ENCODE peak calls at places on chromosomes 11 and 22, in ten cellular contexts. One of them, this sample, is unnamed.
A peak's percentile ranks its signal among the peaks of the same experiment; 100 is the strongest.

GRCh38 chr11:109644158-109644557 is 222.2 kb downstream of the C11orf87 start:
- DNase-seq in lung microvascular endothelial cell: peak; percentile 16
- DNase-seq in DND-41: no peak
- DNase-seq in left ventricle myocardium inferior: peak; percentile 42
- DNase-seq in COR-L47: peak; percentile 94
- DNase-seq in stimulated activated CD4-positive, alpha-beta T cell treated with anti-CD3 and anti-CD28 coated beads, Interleukin-15, amount 100 ng/mL, for 24 hours: no peak
- DNase-seq in tibial artery: no peak
- DNase-seq in NB4: no peak
- DNase-seq in CD4-positive, alpha-beta T cell: no peak
- DNase-seq in GM23248: peak; percentile 1
- DNase-seq in this sample: no peak

GRCh38 chr11:26971961-26972360 is 22.0 kb upstream of the FIBIN start:
- DNase-seq in tibial artery: no peak
- DNase-seq in GM23248: peak; percentile 67
- DNase-seq in stimulated activated CD4-positive, alpha-beta T cell treated with anti-CD3 and anti-CD28 coated beads, Interleukin-15, amount 100 ng/mL, for 24 hours: no peak
- DNase-seq in NB4: no peak
- DNase-seq in lung microvascular endothelial cell: no peak
- DNase-seq in left ventricle myocardium inferior: no peak
- DNase-seq in COR-L47: no peak
- DNase-seq in CD4-positive, alpha-beta T cell: no peak
- DNase-seq in DND-41: no peak
- DNase-seq in this sample: no peak

GRCh38 chr11:118918686-118919280 is 6.9 kb downstream of the BCL9L start:
- DNase-seq in DND-41: peak; percentile 67
- DNase-seq in tibial artery: no peak
- DNase-seq in lung microvascular endothelial cell: no peak
- DNase-seq in left ventricle myocardium inferior: no peak
- DNase-seq in GM23248: peak; percentile 68
- DNase-seq in COR-L47: peak; percentile 59
- DNase-seq in NB4: no peak
- DNase-seq in CD4-positive, alpha-beta T cell: no peak
- DNase-seq in stimulated activated CD4-positive, alpha-beta T cell treated with anti-CD3 and anti-CD28 coated beads, Interleukin-15, amount 100 ng/mL, for 24 hours: peak; percentile 43
- DNase-seq in this sample: peak; percentile 21

GRCh38 chr22:37601540-37602442 is 6.8 kb upstream of the GGA1 start:
- DNase-seq in DND-41: no peak
- DNase-seq in lung microvascular endothelial cell: peak; percentile 31
- DNase-seq in NB4: peak; percentile 96
- DNase-seq in stimulated activated CD4-positive, alpha-beta T cell treated with anti-CD3 and anti-CD28 coated beads, Interleukin-15, amount 100 ng/mL, for 24 hours: no peak
- DNase-seq in GM23248: peak; percentile 66
- DNase-seq in CD4-positive, alpha-beta T cell: no peak
- DNase-seq in COR-L47: no peak
- DNase-seq in left ventricle myocardium inferior: no peak
- DNase-seq in tibial artery: no peak
- DNase-seq in this sample: no peak

GRCh38 chr11:33195391-33196190 is 34.3 kb upstream of the CSTF3 start:
- DNase-seq in lung microvascular endothelial cell: no peak
- DNase-seq in tibial artery: no peak
- DNase-seq in CD4-positive, alpha-beta T cell: no peak
- DNase-seq in stimulated activated CD4-positive, alpha-beta T cell treated with anti-CD3 and anti-CD28 coated beads, Interleukin-15, amount 100 ng/mL, for 24 hours: no peak
- DNase-seq in left ventricle myocardium inferior: no peak
- DNase-seq in COR-L47: peak; percentile 4
- DNase-seq in DND-41: no peak
- DNase-seq in NB4: peak; percentile 31
- DNase-seq in GM23248: peak; percentile 42
- DNase-seq in this sample: no peak

GRCh38 chr11:59992420-59992819 is 24.6 kb upstream of the OOSP4B start:
- DNase-seq in stimulated activated CD4-positive, alpha-beta T cell treated with anti-CD3 and anti-CD28 coated beads, Interleukin-15, amount 100 ng/mL, for 24 hours: no peak
- DNase-seq in left ventricle myocardium inferior: no peak
- DNase-seq in lung microvascular endothelial cell: no peak
- DNase-seq in DND-41: no peak
- DNase-seq in CD4-positive, alpha-beta T cell: no peak
- DNase-seq in GM23248: no peak
- DNase-seq in NB4: peak; percentile 15
- DNase-seq in COR-L47: no peak
- DNase-seq in tibial artery: no peak
- DNase-seq in this sample: no peak

GRCh38 chr11:96187779-96188624 is 155.0 kb downstream of the MAML2 start:
- DNase-seq in tibial artery: peak; percentile 45
- DNase-seq in DND-41: no peak
- DNase-seq in CD4-positive, alpha-beta T cell: no peak
- DNase-seq in stimulated activated CD4-positive, alpha-beta T cell treated with anti-CD3 and anti-CD28 coated beads, Interleukin-15, amount 100 ng/mL, for 24 hours: peak; percentile 47
- DNase-seq in left ventricle myocardium inferior: peak; percentile 29
- DNase-seq in GM23248: peak; percentile 95
- DNase-seq in lung microvascular endothelial cell: peak; percentile 30
- DNase-seq in COR-L47: no peak
- DNase-seq in NB4: no peak
- DNase-seq in this sample: no peak

GRCh38 chr22:23889620-23890019 is 4.6 kb upstream of the MIF start:
- DNase-seq in GM23248: peak; percentile 19
- DNase-seq in left ventricle myocardium inferior: peak; percentile 44
- DNase-seq in tibial artery: no peak
- DNase-seq in stimulated activated CD4-positive, alpha-beta T cell treated with anti-CD3 and anti-CD28 coated beads, Interleukin-15, amount 100 ng/mL, for 24 hours: no peak
- DNase-seq in COR-L47: no peak
- DNase-seq in lung microvascular endothelial cell: no peak
- DNase-seq in DND-41: no peak
- DNase-seq in NB4: no peak
- DNase-seq in CD4-positive, alpha-beta T cell: no peak
- DNase-seq in this sample: no peak

GRCh38 chr11:34204396-34205279 is 99.2 kb downstream of the NAT10 start:
- DNase-seq in left ventricle myocardium inferior: no peak
- DNase-seq in stimulated activated CD4-positive, alpha-beta T cell treated with anti-CD3 and anti-CD28 coated beads, Interleukin-15, amount 100 ng/mL, for 24 hours: no peak
- DNase-seq in NB4: no peak
- DNase-seq in tibial artery: no peak
- DNase-seq in CD4-positive, alpha-beta T cell: no peak
- DNase-seq in GM23248: peak; percentile 63
- DNase-seq in COR-L47: no peak
- DNase-seq in DND-41: no peak
- DNase-seq in lung microvascular endothelial cell: no peak
- DNase-seq in this sample: no peak

GRCh38 chr22:49394116-49394785 is 433.4 kb downstream of the BRD1 start:
- DNase-seq in CD4-positive, alpha-beta T cell: no peak
- DNase-seq in DND-41: no peak
- DNase-seq in GM23248: no peak
- DNase-seq in lung microvascular endothelial cell: no peak
- DNase-seq in stimulated activated CD4-positive, alpha-beta T cell treated with anti-CD3 and anti-CD28 coated beads, Interleukin-15, amount 100 ng/mL, for 24 hours: peak; percentile 30
- DNase-seq in left ventricle myocardium inferior: no peak
- DNase-seq in tibial artery: no peak
- DNase-seq in COR-L47: no peak
- DNase-seq in NB4: no peak
- DNase-seq in this sample: no peak

GRCh38 chr11:1260023-1260501 is 37.2 kb downstream of the MUC5B start:
- DNase-seq in DND-41: peak; percentile 55
- DNase-seq in CD4-positive, alpha-beta T cell: no peak
- DNase-seq in GM23248: peak; percentile 60
- DNase-seq in tibial artery: no peak
- DNase-seq in COR-L47: no peak
- DNase-seq in stimulated activated CD4-positive, alpha-beta T cell treated with anti-CD3 and anti-CD28 coated beads, Interleukin-15, amount 100 ng/mL, for 24 hours: peak; percentile 57
- DNase-seq in lung microvascular endothelial cell: peak; percentile 46
- DNase-seq in left ventricle myocardium inferior: no peak
- DNase-seq in NB4: peak; percentile 31
- DNase-seq in this sample: no peak

GRCh38 chr22:29208502-29208862 is 2.8 kb downstream of the EMID1 start:
- DNase-seq in lung microvascular endothelial cell: no peak
- DNase-seq in left ventricle myocardium inferior: no peak
- DNase-seq in GM23248: no peak
- DNase-seq in COR-L47: no peak
- DNase-seq in stimulated activated CD4-positive, alpha-beta T cell treated with anti-CD3 and anti-CD28 coated beads, Interleukin-15, amount 100 ng/mL, for 24 hours: no peak
- DNase-seq in CD4-positive, alpha-beta T cell: no peak
- DNase-seq in DND-41: no peak
- DNase-seq in NB4: no peak
- DNase-seq in tibial artery: no peak
- DNase-seq in this sample: no peak

GRCh38 chr11:93059074-93059957 is 89.9 kb downstream of the MTNR1B start:
- DNase-seq in left ventricle myocardium inferior: no peak
- DNase-seq in GM23248: peak; percentile 64
- DNase-seq in NB4: no peak
- DNase-seq in CD4-positive, alpha-beta T cell: no peak
- DNase-seq in tibial artery: no peak
- DNase-seq in stimulated activated CD4-positive, alpha-beta T cell treated with anti-CD3 and anti-CD28 coated beads, Interleukin-15, amount 100 ng/mL, for 24 hours: no peak
- DNase-seq in lung microvascular endothelial cell: no peak
- DNase-seq in COR-L47: peak; percentile 68
- DNase-seq in DND-41: no peak
- DNase-seq in this sample: no peak

GRCh38 chr22:30224161-30224857 is 22.2 kb downstream of the LIF start:
- DNase-seq in left ventricle myocardium inferior: no peak
- DNase-seq in NB4: peak; percentile 30
- DNase-seq in COR-L47: no peak
- DNase-seq in DND-41: no peak
- DNase-seq in lung microvascular endothelial cell: no peak
- DNase-seq in stimulated activated CD4-positive, alpha-beta T cell treated with anti-CD3 and anti-CD28 coated beads, Interleukin-15, amount 100 ng/mL, for 24 hours: no peak
- DNase-seq in CD4-positive, alpha-beta T cell: no peak
- DNase-seq in tibial artery: no peak
- DNase-seq in GM23248: peak; percentile 75
- DNase-seq in this sample: no peak

GRCh38 chr11:107704432-107704831 is 7.4 kb downstream of the SLN start:
- DNase-seq in tibial artery: no peak
- DNase-seq in DND-41: no peak
- DNase-seq in stimulated activated CD4-positive, alpha-beta T cell treated with anti-CD3 and anti-CD28 coated beads, Interleukin-15, amount 100 ng/mL, for 24 hours: no peak
- DNase-seq in lung microvascular endothelial cell: no peak
- DNase-seq in CD4-positive, alpha-beta T cell: no peak
- DNase-seq in GM23248: peak; percentile 91
- DNase-seq in NB4: no peak
- DNase-seq in COR-L47: no peak
- DNase-seq in left ventricle myocardium inferior: no peak
- DNase-seq in this sample: no peak

GRCh38 chr11:73412308-73412707 is 36.1 kb downstream of the RELT start:
- DNase-seq in left ventricle myocardium inferior: no peak
- DNase-seq in GM23248: no peak
- DNase-seq in DND-41: no peak
- DNase-seq in lung microvascular endothelial cell: peak; percentile 23
- DNase-seq in NB4: no peak
- DNase-seq in CD4-positive, alpha-beta T cell: no peak
- DNase-seq in tibial artery: no peak
- DNase-seq in COR-L47: no peak
- DNase-seq in stimulated activated CD4-positive, alpha-beta T cell treated with anti-CD3 and anti-CD28 coated beads, Interleukin-15, amount 100 ng/mL, for 24 hours: no peak
- DNase-seq in this sample: no peak

GRCh38 chr11:133081730-133082452 is 450.4 kb downstream of the OPCML start:
- DNase-seq in left ventricle myocardium inferior: no peak
- DNase-seq in tibial artery: no peak
- DNase-seq in COR-L47: no peak
- DNase-seq in lung microvascular endothelial cell: no peak
- DNase-seq in NB4: no peak
- DNase-seq in stimulated activated CD4-positive, alpha-beta T cell treated with anti-CD3 and anti-CD28 coated beads, Interleukin-15, amount 100 ng/mL, for 24 hours: no peak
- DNase-seq in GM23248: no peak
- DNase-seq in CD4-positive, alpha-beta T cell: no peak
- DNase-seq in DND-41: no peak
- DNase-seq in this sample: no peak

GRCh38 chr11:134667175-134667500 is 255.1 kb upstream of the B3GAT1 start:
- DNase-seq in NB4: no peak
- DNase-seq in DND-41: no peak
- DNase-seq in left ventricle myocardium inferior: no peak
- DNase-seq in CD4-positive, alpha-beta T cell: no peak
- DNase-seq in lung microvascular endothelial cell: no peak
- DNase-seq in GM23248: no peak
- DNase-seq in COR-L47: no peak
- DNase-seq in stimulated activated CD4-positive, alpha-beta T cell treated with anti-CD3 and anti-CD28 coated beads, Interleukin-15, amount 100 ng/mL, for 24 hours: no peak
- DNase-seq in tibial artery: no peak
- DNase-seq in this sample: no peak

GRCh38 chr11:75668508-75669297 is at the start of gene MAP6:
- DNase-seq in tibial artery: no peak
- DNase-seq in DND-41: no peak
- DNase-seq in stimulated activated CD4-positive, alpha-beta T cell treated with anti-CD3 and anti-CD28 coated beads, Interleukin-15, amount 100 ng/mL, for 24 hours: peak; percentile 52
- DNase-seq in COR-L47: peak; percentile 81
- DNase-seq in CD4-positive, alpha-beta T cell: no peak
- DNase-seq in lung microvascular endothelial cell: peak; percentile 3
- DNase-seq in GM23248: peak; percentile 71
- DNase-seq in left ventricle myocardium inferior: peak; percentile 27
- DNase-seq in NB4: peak; percentile 36
- DNase-seq in this sample: no peak

GRCh38 chr11:45458269-45458668 is 172.1 kb upstream of the SYT13 start:
- DNase-seq in lung microvascular endothelial cell: no peak
- DNase-seq in GM23248: no peak
- DNase-seq in DND-41: no peak
- DNase-seq in NB4: no peak
- DNase-seq in stimulated activated CD4-positive, alpha-beta T cell treated with anti-CD3 and anti-CD28 coated beads, Interleukin-15, amount 100 ng/mL, for 24 hours: no peak
- DNase-seq in COR-L47: no peak
- DNase-seq in left ventricle myocardium inferior: no peak
- DNase-seq in CD4-positive, alpha-beta T cell: no peak
- DNase-seq in tibial artery: no peak
- DNase-seq in this sample: no peak

GRCh38 chr11:69637956-69638871 is 2.7 kb upstream of the CCND1 start:
- DNase-seq in CD4-positive, alpha-beta T cell: no peak
- DNase-seq in left ventricle myocardium inferior: peak; percentile 52
- DNase-seq in lung microvascular endothelial cell: peak; percentile 92
- DNase-seq in COR-L47: no peak
- DNase-seq in stimulated activated CD4-positive, alpha-beta T cell treated with anti-CD3 and anti-CD28 coated beads, Interleukin-15, amount 100 ng/mL, for 24 hours: no peak
- DNase-seq in DND-41: no peak
- DNase-seq in GM23248: peak; percentile 87
- DNase-seq in NB4: peak; percentile 65
- DNase-seq in tibial artery: peak; percentile 52
- DNase-seq in this sample: no peak

GRCh38 chr11:116177521-116178220 is 595.1 kb downstream of the BUD13 start:
- DNase-seq in CD4-positive, alpha-beta T cell: no peak
- DNase-seq in NB4: no peak
- DNase-seq in GM23248: no peak
- DNase-seq in left ventricle myocardium inferior: no peak
- DNase-seq in stimulated activated CD4-positive, alpha-beta T cell treated with anti-CD3 and anti-CD28 coated beads, Interleukin-15, amount 100 ng/mL, for 24 hours: no peak
- DNase-seq in COR-L47: no peak
- DNase-seq in tibial artery: no peak
- DNase-seq in lung microvascular endothelial cell: no peak
- DNase-seq in DND-41: no peak
- DNase-seq in this sample: no peak

GRCh38 chr11:76217653-76218160 is 11.4 kb upstream of the WNT11 start:
- DNase-seq in lung microvascular endothelial cell: no peak
- DNase-seq in DND-41: no peak
- DNase-seq in tibial artery: no peak
- DNase-seq in left ventricle myocardium inferior: peak; percentile 3
- DNase-seq in CD4-positive, alpha-beta T cell: no peak
- DNase-seq in NB4: no peak
- DNase-seq in COR-L47: peak; percentile 70
- DNase-seq in stimulated activated CD4-positive, alpha-beta T cell treated with anti-CD3 and anti-CD28 coated beads, Interleukin-15, amount 100 ng/mL, for 24 hours: no peak
- DNase-seq in GM23248: no peak
- DNase-seq in this sample: no peak

GRCh38 chr22:49373801-49374226 is 453.9 kb downstream of the BRD1 start:
- DNase-seq in left ventricle myocardium inferior: no peak
- DNase-seq in CD4-positive, alpha-beta T cell: no peak
- DNase-seq in tibial artery: no peak
- DNase-seq in stimulated activated CD4-positive, alpha-beta T cell treated with anti-CD3 and anti-CD28 coated beads, Interleukin-15, amount 100 ng/mL, for 24 hours: no peak
- DNase-seq in GM23248: no peak
- DNase-seq in COR-L47: no peak
- DNase-seq in NB4: no peak
- DNase-seq in lung microvascular endothelial cell: no peak
- DNase-seq in DND-41: no peak
- DNase-seq in this sample: no peak

GRCh38 chr11:128417607-128418324 is 169.6 kb downstream of the ETS1 start:
- DNase-seq in lung microvascular endothelial cell: no peak
- DNase-seq in left ventricle myocardium inferior: no peak
- DNase-seq in NB4: no peak
- DNase-seq in COR-L47: no peak
- DNase-seq in DND-41: no peak
- DNase-seq in tibial artery: no peak
- DNase-seq in stimulated activated CD4-positive, alpha-beta T cell treated with anti-CD3 and anti-CD28 coated beads, Interleukin-15, amount 100 ng/mL, for 24 hours: no peak
- DNase-seq in CD4-positive, alpha-beta T cell: no peak
- DNase-seq in GM23248: peak; percentile 93
- DNase-seq in this sample: no peak

GRCh38 chr11:116217006-116217405 is 555.8 kb downstream of the BUD13 start:
- DNase-seq in tibial artery: no peak
- DNase-seq in COR-L47: peak; percentile 34
- DNase-seq in GM23248: peak; percentile 65
- DNase-seq in CD4-positive, alpha-beta T cell: no peak
- DNase-seq in NB4: peak; percentile 52
- DNase-seq in stimulated activated CD4-positive, alpha-beta T cell treated with anti-CD3 and anti-CD28 coated beads, Interleukin-15, amount 100 ng/mL, for 24 hours: peak; percentile 36
- DNase-seq in DND-41: peak; percentile 36
- DNase-seq in lung microvascular endothelial cell: peak; percentile 82
- DNase-seq in left ventricle myocardium inferior: peak; percentile 47
- DNase-seq in this sample: peak; percentile 27

GRCh38 chr11:124481365-124482323 is 36.1 kb upstream of the OR8B8 start:
- DNase-seq in GM23248: peak; percentile 66
- DNase-seq in stimulated activated CD4-positive, alpha-beta T cell treated with anti-CD3 and anti-CD28 coated beads, Interleukin-15, amount 100 ng/mL, for 24 hours: peak; percentile 22
- DNase-seq in DND-41: peak; percentile 48
- DNase-seq in tibial artery: peak; percentile 35
- DNase-seq in lung microvascular endothelial cell: peak; percentile 52
- DNase-seq in CD4-positive, alpha-beta T cell: no peak
- DNase-seq in left ventricle myocardium inferior: no peak
- DNase-seq in NB4: peak; percentile 73
- DNase-seq in COR-L47: no peak
- DNase-seq in this sample: no peak

GRCh38 chr22:19798320-19798665 is 37.7 kb downstream of the TBX1 start:
- DNase-seq in COR-L47: no peak
- DNase-seq in CD4-positive, alpha-beta T cell: no peak
- DNase-seq in DND-41: no peak
- DNase-seq in stimulated activated CD4-positive, alpha-beta T cell treated with anti-CD3 and anti-CD28 coated beads, Interleukin-15, amount 100 ng/mL, for 24 hours: no peak
- DNase-seq in lung microvascular endothelial cell: no peak
- DNase-seq in GM23248: no peak
- DNase-seq in tibial artery: no peak
- DNase-seq in NB4: no peak
- DNase-seq in left ventricle myocardium inferior: no peak
- DNase-seq in this sample: no peak

This sample was measured in GDM1.